ENCODE peak calls at places on chromosomes 6 and 20, in ten cellular contexts. J is GDM1; D is NCI-H460; V is CD8-positive, alpha-beta T cell; F is HCEC 1CT; N is activated CD4-positive, CD25-positive, alpha-beta regulatory T cell; O is foreskin fibroblast; C is kidney glomerular epithelial cell; P is AG08395; X is NCI-H1105 treated with DMSO at 0.1 percent for 48 hours. A is an unnamed sample.

GRCh38 chr6:53734473-53735299 is 60.1 kb upstream of the LRRC1 start:
- DNase-seq in J (peak), D (peak), V (no peak), F (peak), N (no peak), O (peak), C (peak), P (peak), X (no peak), A (peak)

GRCh38 chr6:53956068-53956711 is 155.1 kb upstream of the MLIP start:
- DNase-seq in J (peak), D (peak), V (no peak), F (peak), N (no peak), O (peak), C (peak), P (peak), X (peak), A (no peak)

GRCh38 chr20:63314566-63315239 is 21.7 kb downstream of the COL20A1 start:
- DNase-seq in J (no peak), D (no peak), V (no peak), F (no peak), N (no peak), O (no peak), C (no peak), P (no peak), X (no peak), A (no peak)

GRCh38 chr6:33768644-33769120 is 20.2 kb downstream of the LEMD2 start:
- DNase-seq in J (peak), D (peak), V (peak), F (peak), N (peak), O (peak), C (peak), P (peak), X (peak), A (peak)

GRCh38 chr6:6319947-6320811 is at the start of gene F13A1:
- DNase-seq in J (no peak), D (no peak), V (no peak), F (no peak), N (no peak), O (no peak), C (no peak), P (no peak), X (peak), A (no peak)

GRCh38 chr6:139779988-139780774 is 405.7 kb upstream of the CITED2 start:
- DNase-seq in J (no peak), D (no peak), V (no peak), F (no peak), N (no peak), O (no peak), C (no peak), P (no peak), X (no peak), A (no peak)

GRCh38 chr6:151374024-151374423 is 17.3 kb downstream of the ZBTB2 start:
- DNase-seq in J (no peak), D (no peak), V (no peak), F (no peak), N (no peak), O (no peak), C (no peak), P (no peak), X (no peak), A (no peak)

GRCh38 chr6:80214436-80215022 is 108.1 kb downstream of the BCKDHB start:
- DNase-seq in J (no peak), D (peak), V (no peak), F (peak), N (no peak), O (peak), C (peak), P (peak), X (peak), A (no peak)

GRCh38 chr20:38222923-38223742 is 37.4 kb downstream of the KIAA1755 start:
- DNase-seq in J (no peak), D (no peak), V (no peak), F (no peak), N (no peak), O (no peak), C (no peak), P (no peak), X (no peak), A (no peak)

GRCh38 chr6:140434761-140435160 is 1060.3 kb upstream of the CITED2 start:
- DNase-seq in J (no peak), D (no peak), V (no peak), F (peak), N (no peak), O (peak), C (no peak), P (no peak), X (no peak), A (no peak)

GRCh38 chr6:4258733-4259132 is 123.4 kb upstream of the ECI2 start:
- DNase-seq in J (no peak), D (no peak), V (no peak), F (no peak), N (no peak), O (no peak), C (no peak), P (no peak), X (peak), A (no peak)

GRCh38 chr6:1024587-1024986 is 287.3 kb upstream of the FOXQ1 start:
- DNase-seq in J (no peak), D (no peak), V (no peak), F (peak), N (no peak), O (peak), C (peak), P (peak), X (no peak), A (no peak)

GRCh38 chr6:77466055-77467028 is 3.1 kb upstream of the HTR1B start:
- DNase-seq in J (no peak), D (peak), V (no peak), F (peak), N (no peak), O (peak), C (peak), P (peak), X (peak), A (no peak)

GRCh38 chr20:50217207-50217949 is 26.7 kb downstream of the CEBPB start:
- DNase-seq in J (no peak), D (no peak), V (no peak), F (no peak), N (no peak), O (no peak), C (no peak), P (no peak), X (no peak), A (no peak)

GRCh38 chr20:44614525-44614924 is 32.1 kb downstream of the PKIG start:
- DNase-seq in J (no peak), D (no peak), V (no peak), F (no peak), N (no peak), O (no peak), C (no peak), P (no peak), X (no peak), A (no peak)

GRCh38 chr20:53157443-53158408 is 185.6 kb downstream of the TSHZ2 start:
- DNase-seq in J (peak), D (peak), V (peak), F (peak), N (no peak), O (peak), C (no peak), P (peak), X (no peak), A (peak)

GRCh38 chr6:42148058-42148457 is 5.6 kb upstream of the C6orf132 start:
- DNase-seq in J (no peak), D (no peak), V (no peak), F (no peak), N (no peak), O (no peak), C (no peak), P (no peak), X (no peak), A (no peak)

GRCh38 chr6:27176096-27176495 is 71.4 kb upstream of the PRSS16 start:
- DNase-seq in J (no peak), D (no peak), V (no peak), F (no peak), N (no peak), O (peak), C (no peak), P (no peak), X (no peak), A (no peak)

A was measured in T-helper 1 cell.